ENCODE peak calls at places on chromosome 15, in four cellular contexts. L is breast epithelium, G is H9, E is retinal pigment epithelial cell. K is an unnamed sample.

GRCh38 chr15:92294759-92295158 is 98.9 kb upstream of the ST8SIA2 start:
- DNase-seq in G (no peak), L (no peak), E (no peak), K (no peak)

GRCh38 chr15:24861014-24861690 is 93.6 kb upstream of the SNRPN start:
- DNase-seq in E (no peak), G (no peak), L (no peak), K (no peak)

GRCh38 chr15:97522362-97522761 is 438.1 kb upstream of the ARRDC4 start:
- DNase-seq in E (no peak), G (no peak), L (no peak), K (no peak)

GRCh38 chr15:39016706-39017105 is 452.1 kb upstream of the RASGRP1 start:
- DNase-seq in G (no peak), E (peak), L (no peak), K (no peak)

GRCh38 chr15:40054746-40055575 is 16.0 kb upstream of the SRP14 start:
- DNase-seq in G (no peak), L (no peak), E (no peak), K (no peak)

GRCh38 chr15:71705151-71705550 is 105.2 kb upstream of the NR2E3 start:
- DNase-seq in L (no peak), G (peak), E (no peak), K (no peak)

GRCh38 chr15:34366271-34367043 is 539 bp downstream of the LPCAT4 start:
- DNase-seq in E (no peak), G (peak), L (no peak), K (no peak)

GRCh38 chr15:75104804-75105557 is 81.6 kb downstream of the PPCDC start:
- DNase-seq in E (peak), G (no peak), L (peak), K (no peak)

GRCh38 chr15:62069551-62069950 is 2.8 kb downstream of the C2CD4A start:
- DNase-seq in G (no peak), E (no peak), L (no peak), K (no peak)

GRCh38 chr15:62068071-62068786 is 1.5 kb downstream of the C2CD4A start:
- DNase-seq in G (peak), L (no peak), E (no peak), K (no peak)

GRCh38 chr15:62075595-62076279 is 9.0 kb downstream of the C2CD4A start:
- DNase-seq in E (no peak), G (no peak), L (peak), K (no peak)

GRCh38 chr15:62068787-62069170 is 2.0 kb downstream of the C2CD4A start:
- DNase-seq in E (no peak), L (no peak), G (no peak), K (no peak)

GRCh38 chr15:62071711-62072308 is 5.0 kb downstream of the C2CD4A start:
- DNase-seq in E (no peak), G (no peak), L (no peak), K (no peak)
- TF ChIP-seq CTCF in E (peak), G (peak), L (peak), K (peak)

GRCh38 chr15:59817834-59818233 is 128.7 kb upstream of the BNIP2 start:
- DNase-seq in L (no peak), G (no peak), E (no peak), K (no peak)

GRCh38 chr15:59814409-59814808 is 125.3 kb upstream of the BNIP2 start:
- DNase-seq in E (no peak), L (no peak), G (no peak), K (no peak)

DNA sequence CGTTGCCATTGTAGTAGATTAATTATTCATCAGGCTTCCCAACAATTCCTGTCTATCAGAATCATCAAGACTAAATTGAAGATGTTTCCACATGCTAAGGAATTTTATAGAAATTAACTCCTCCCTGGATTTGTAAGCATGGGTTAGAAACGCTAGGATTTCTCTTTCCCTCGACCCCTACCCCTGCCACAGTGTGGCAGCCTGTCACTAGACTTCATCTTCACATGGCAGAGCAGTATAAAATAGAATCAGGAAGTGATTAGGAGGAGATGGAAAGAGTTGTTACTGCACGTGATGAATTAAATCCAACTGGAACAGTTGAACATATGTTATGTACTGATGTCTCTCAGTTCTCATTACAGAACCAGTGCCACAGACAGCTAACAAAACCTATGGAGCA is 129.9 kb upstream of the BNIP2 start:
- DNase-seq in G (no peak), L (no peak), E (no peak), K (no peak)
- TF ChIP-seq CTCF in G (no peak), L (no peak), E (no peak), K (no peak)

GRCh38 chr15:80584561-80584964 is 110.5 kb upstream of the ABHD17C start:
- DNase-seq in L (no peak), E (no peak), G (peak), K (no peak)
- TF ChIP-seq CTCF in L (no peak), E (no peak), G (no peak), K (no peak)

GRCh38 chr15:41981373-41982132 is 9.2 kb upstream of the EHD4 start:
- DNase-seq in E (no peak), G (no peak), L (no peak), K (no peak)

GRCh38 chr15:41984622-41985021 is 12.3 kb upstream of the EHD4 start:
- DNase-seq in E (no peak), G (no peak), L (no peak), K (no peak)

GRCh38 chr15:41982133-41982930 is 10.0 kb upstream of the EHD4 start:
- DNase-seq in E (no peak), G (no peak), L (no peak), K (no peak)

GRCh38 chr15:41983621-41984571 is 11.5 kb upstream of the EHD4 start:
- DNase-seq in L (no peak), E (no peak), G (no peak), K (no peak)

DNA sequence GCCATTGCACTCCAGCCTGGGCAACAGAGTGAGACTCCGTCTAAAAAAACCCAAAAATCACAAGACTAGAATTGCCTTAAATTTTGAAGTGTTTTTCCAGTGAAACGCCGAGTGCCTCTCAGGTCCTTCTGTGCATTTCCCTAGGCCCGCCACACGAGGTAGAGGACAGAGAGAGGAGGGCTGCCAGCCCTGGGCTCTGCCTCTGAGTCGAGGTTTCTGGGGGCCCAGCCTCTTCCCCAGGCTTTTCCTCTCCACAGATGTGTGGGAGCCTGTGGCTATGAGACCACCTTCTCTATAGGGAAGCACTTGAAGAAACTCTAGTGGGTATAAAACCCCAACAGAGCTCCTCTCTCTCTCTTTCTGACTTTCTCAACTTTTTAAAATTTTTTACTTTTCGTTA is 10.9 kb upstream of the EHD4 start:
- DNase-seq in E (no peak), L (no peak), G (no peak), K (no peak)
- TF ChIP-seq CTCF in E (no peak), L (no peak), G (peak), K (no peak)

GRCh38 chr15:99386429-99386828 is 135.1 kb downstream of the LRRC28 start:
- DNase-seq in E (no peak), L (no peak), G (no peak), K (no peak)

GRCh38 chr15:99393641-99394040 is 142.4 kb downstream of the LRRC28 start:
- DNase-seq in L (no peak), G (no peak), E (no peak), K (no peak)

GRCh38 chr15:99385865-99386264 is 134.6 kb downstream of the LRRC28 start:
- DNase-seq in E (no peak), G (no peak), L (no peak), K (no peak)

GRCh38 chr15:99387769-99388168 is 136.5 kb downstream of the LRRC28 start:
- DNase-seq in E (no peak), G (no peak), L (no peak), K (no peak)

GRCh38 chr15:99390667-99391066 is 139.4 kb downstream of the LRRC28 start:
- DNase-seq in E (no peak), L (no peak), G (peak), K (no peak)
- TF ChIP-seq CTCF in E (peak), L (no peak), G (peak), K (no peak)

GRCh38 chr15:86743283-86743903 is 663.7 kb downstream of the AGBL1 start:
- DNase-seq in E (no peak), G (peak), L (no peak), K (no peak)
- TF ChIP-seq CTCF in E (peak), G (peak), L (peak), K (peak)

GRCh38 chr15:82176528-82176927 is 86.0 kb downstream of the EFL1 start:
- DNase-seq in G (no peak), L (no peak), E (no peak), K (no peak)
- TF ChIP-seq CTCF in G (peak), L (no peak), E (no peak), K (no peak)

DNA sequence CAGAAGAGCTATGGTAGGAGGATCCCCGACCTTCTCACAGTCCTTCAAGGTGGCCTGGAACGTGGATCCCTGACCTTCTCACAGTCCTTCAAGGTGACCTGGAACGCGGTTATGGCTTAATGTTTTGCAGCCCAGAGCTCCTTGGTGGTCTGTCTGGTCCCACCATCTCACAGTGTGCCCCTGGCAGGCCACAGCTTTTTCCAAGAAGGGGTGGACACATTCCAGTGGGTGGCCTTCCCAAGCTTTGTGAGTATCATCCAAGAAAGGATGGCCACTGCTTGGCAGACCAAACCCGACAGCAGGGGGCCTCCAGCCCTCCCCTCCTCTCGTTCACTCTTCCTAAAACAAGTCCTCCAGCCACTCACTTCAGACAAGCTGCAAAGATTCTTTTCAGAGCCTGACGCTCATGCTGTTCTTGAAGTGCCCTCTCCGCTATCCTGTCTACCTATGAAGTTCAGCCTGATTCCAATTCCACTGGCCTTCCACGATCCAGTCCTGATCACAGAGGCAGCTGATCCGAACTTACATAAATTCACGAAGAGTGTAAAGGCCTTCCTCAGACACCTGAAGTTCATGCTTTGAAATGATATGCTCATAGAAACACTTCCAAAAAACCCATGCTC is 4.2 kb downstream of the ADAMTS17 start:
- DNase-seq in L (no peak), E (no peak), G (no peak), K (no peak)
- TF ChIP-seq CTCF in L (no peak), E (no peak), G (no peak), K (no peak)

GRCh38 chr15:65183847-65184159 is 1.3 kb downstream of the CLPX start:
- DNase-seq in L (no peak), E (no peak), G (no peak), K (no peak)
- TF ChIP-seq CTCF in L (no peak), E (no peak), G (peak), K (no peak)

K was measured in D721Med.